ENCODE peak calls at places on chromosomes 13 and 19, in four cellular contexts. P is IMR-90, F is H9, T is H1. Z is an unnamed sample.

GRCh38 chr19:3176715-3177501 is 1.7 kb upstream of the S1PR4 start:
- DNase-seq in P (peak; percentile 67), T (no peak), F (peak; percentile 29), Z (peak; percentile 49)

GRCh38 chr13:41516166-41516565 is 58.8 kb downstream of the RGCC start:
- DNase-seq in T (no peak), P (no peak), F (no peak), Z (no peak)

GRCh38 chr13:33249894-33250293 is 35.7 kb downstream of the STARD13 start:
- DNase-seq in P (no peak), F (no peak), T (no peak), Z (no peak)

GRCh38 chr19:38263696-38264485 is 482 bp upstream of the SPINT2 start:
- DNase-seq in P (peak; percentile 45), T (no peak), F (peak; percentile 97), Z (peak; percentile 96)

GRCh38 chr13:71880753-71881541 is 13.9 kb upstream of the DACH1 start:
- DNase-seq in F (no peak), P (no peak), T (no peak), Z (peak; percentile 61)

GRCh38 chr13:100881291-100881864 is 206.8 kb upstream of the TMTC4 start:
- DNase-seq in F (no peak), T (no peak), P (no peak), Z (no peak)

GRCh38 chr19:4707956-4708650 is 15.5 kb downstream of the DPP9 start:
- DNase-seq in T (no peak), P (peak; percentile 53), F (no peak), Z (no peak)

GRCh38 chr13:52599853-52600603 is 42.2 kb upstream of the HNRNPA1L2 start:
- DNase-seq in F (peak; percentile 67), T (peak; percentile 75), P (peak; percentile 13), Z (peak; percentile 41)

GRCh38 chr19:1632462-1633268 is 19.8 kb downstream of the TCF3 start:
- DNase-seq in P (no peak), F (no peak), T (no peak), Z (no peak)

GRCh38 chr19:10018219-10018618 is 4.9 kb downstream of the RDH8 start:
- DNase-seq in F (no peak), T (no peak), P (peak; percentile 87), Z (no peak)

GRCh38 chr13:101416181-101417042 is at the start of gene NALCN:
- DNase-seq in P (no peak), F (peak; percentile 39), T (peak; percentile 68), Z (peak; percentile 18)

GRCh38 chr19:4388171-4389063 is 11.9 kb downstream of the SH3GL1 start:
- DNase-seq in F (no peak), T (no peak), P (no peak), Z (no peak)

GRCh38 chr13:51728972-51729371 is 75.0 kb downstream of the DHRS12 start:
- DNase-seq in T (no peak), P (peak; percentile 92), F (no peak), Z (no peak)

GRCh38 chr19:42253245-42254082 is 1.5 kb downstream of the ERF start:
- DNase-seq in T (peak; percentile 81), P (peak; percentile 26), F (peak; percentile 75), Z (peak; percentile 87)

GRCh38 chr13:97018029-97018819 is 23.9 kb upstream of the OXGR1 start:
- DNase-seq in P (peak; percentile 61), F (peak; percentile 51), T (peak; percentile 58), Z (peak; percentile 91)

GRCh38 chr19:40494191-40494838 is 27.5 kb downstream of the SPTBN4 start:
- DNase-seq in P (no peak), T (no peak), F (no peak), Z (no peak)

GRCh38 chr13:55001881-55002280 is 1973.3 kb downstream of the OLFM4 start:
- DNase-seq in F (no peak), P (no peak), T (no peak), Z (peak; percentile 51)

GRCh38 chr19:19202707-19203011 is 555 bp downstream of the NR2C2AP start:
- DNase-seq in P (no peak), T (no peak), F (no peak), Z (peak; percentile 34)

GRCh38 chr13:37775871-37776270 is 93.7 kb downstream of the TRPC4 start:
- DNase-seq in P (peak; percentile 60), F (no peak), T (no peak), Z (no peak)

GRCh38 chr19:39430675-39431593 is 4.8 kb downstream of the RPS16 start:
- DNase-seq in F (peak; percentile 84), P (peak; percentile 100), T (peak; percentile 60), Z (peak; percentile 81)

GRCh38 chr19:10819124-10820060 is 16.6 kb downstream of the TMED1 start:
- DNase-seq in T (no peak), F (no peak), P (no peak), Z (no peak)

GRCh38 chr19:29497686-29498436 is 27.9 kb upstream of the VSTM2B start:
- DNase-seq in T (no peak), F (no peak), P (no peak), Z (no peak)

GRCh38 chr13:20869540-20869939 is 33.0 kb downstream of the XPO4 start:
- DNase-seq in T (no peak), P (peak; percentile 11), F (no peak), Z (no peak)

GRCh38 chr13:28475916-28476725 is 18.8 kb downstream of the FLT1 start:
- DNase-seq in P (peak; percentile 97), T (no peak), F (no peak), Z (peak; percentile 52)

GRCh38 chr19:31629936-31630335 is 280.7 kb upstream of the TSHZ3 start:
- DNase-seq in T (no peak), P (no peak), F (no peak), Z (no peak)

GRCh38 chr19:14545716-14546082 is 16.3 kb downstream of the TECR start:
- DNase-seq in P (no peak), F (no peak), T (no peak), Z (no peak)

GRCh38 chr19:11451942-11452813 is 16.7 kb downstream of the PRKCSH start:
- DNase-seq in P (no peak), F (peak; percentile 30), T (no peak), Z (no peak)

GRCh38 chr13:48400820-48401219 is 12.1 kb downstream of the LPAR6 start:
- DNase-seq in T (no peak), F (no peak), P (peak; percentile 46), Z (no peak)
- H3K4me2 ChIP-seq in T (no peak overlapping the region), F (no peak overlapping the region), P (peak overlapping the region; percentile 25), Z (no peak overlapping the region)

GRCh38 chr19:53389591-53390377 is 5.2 kb upstream of the ZNF765 start:
- DNase-seq in P (no peak), T (peak; percentile 87), F (peak; percentile 93), Z (peak; percentile 35)

GRCh38 chr19:53394522-53394973 is 401 bp upstream of the ZNF765 start:
- DNase-seq in T (no peak), F (peak; percentile 83), P (peak; percentile 61), Z (peak; percentile 92)

GRCh38 chr19:53388168-53388567 is 6.8 kb upstream of the ZNF765 start:
- DNase-seq in P (peak; percentile 39), F (no peak), T (no peak), Z (no peak)

DNA sequence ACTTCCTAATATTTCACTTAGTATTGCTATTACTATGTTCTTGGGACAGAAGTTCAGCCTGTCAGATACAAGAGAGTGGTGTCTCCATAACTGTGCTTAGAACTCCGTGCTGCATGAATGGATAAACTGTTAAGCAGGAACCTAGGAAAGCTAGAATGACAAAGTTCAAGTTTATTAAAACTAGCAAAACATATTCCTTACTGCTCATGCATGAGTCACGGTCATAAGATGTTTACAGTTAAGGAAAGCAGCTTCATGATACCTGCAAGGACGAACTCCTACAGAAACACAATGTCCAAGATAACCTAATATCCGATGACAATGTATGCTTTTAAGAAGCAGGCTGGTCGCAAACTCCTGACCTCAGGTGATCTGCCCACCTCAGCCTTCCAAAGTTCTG is 6.0 kb upstream of the ZNF765 start:
- DNase-seq in T (no peak), F (no peak), P (peak; percentile 44), Z (no peak)
- H3K56ac ChIP-seq in T (no peak overlapping the region), F (no peak overlapping the region), P (no peak overlapping the region), Z (no peak overlapping the region)

DNA sequence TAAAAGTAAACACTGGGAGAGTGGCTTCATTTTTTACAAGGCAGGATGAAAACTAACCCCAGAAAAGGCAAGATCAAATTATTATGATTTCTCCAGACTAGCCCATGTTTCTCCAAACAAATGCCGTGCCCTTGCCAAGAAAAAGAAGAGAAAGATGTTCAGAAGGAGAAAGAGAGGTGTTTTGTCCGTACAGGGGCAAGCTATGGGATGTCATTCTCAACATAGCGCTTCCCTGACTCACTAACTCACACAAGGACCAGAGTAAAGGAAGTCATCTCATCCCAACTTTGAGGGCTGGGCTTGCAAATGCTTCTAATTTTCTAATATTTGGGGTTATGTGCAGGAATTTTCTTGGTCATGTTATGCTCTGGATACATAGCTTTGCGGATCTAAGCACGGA is 224.2 kb upstream of the MAB21L1 start:
- DNase-seq in F (no peak), P (peak; percentile 72), T (no peak), Z (no peak)
- H3K4me2 ChIP-seq in F (no peak overlapping the region), P (peak overlapping the region; percentile 62), T (no peak overlapping the region), Z (no peak overlapping the region)

GRCh38 chr13:112325142-112325808 is 50.9 kb upstream of the SPACA7 start:
- DNase-seq in P (no peak), T (no peak), F (no peak), Z (no peak)
- H3K56ac ChIP-seq in P (no peak overlapping the region), T (no peak overlapping the region), F (no peak overlapping the region), Z (no peak overlapping the region)

GRCh38 chr13:111210945-111211469 is 95.9 kb downstream of the ARHGEF7 start:
- DNase-seq in P (no peak), T (no peak), F (no peak), Z (peak; percentile 42)

GRCh38 chr13:111209613-111210012 is 94.5 kb downstream of the ARHGEF7 start:
- DNase-seq in P (no peak), F (no peak), T (no peak), Z (no peak)

GRCh38 chr13:111211789-111212516 is 96.8 kb downstream of the ARHGEF7 start:
- DNase-seq in F (peak; percentile 52), T (no peak), P (peak; percentile 33), Z (peak; percentile 96)

GRCh38 chr13:111210488-111210887 is 95.4 kb downstream of the ARHGEF7 start:
- DNase-seq in P (peak; percentile 91), T (no peak), F (peak; percentile 51), Z (peak; percentile 48)

GRCh38 chr13:111210082-111210481 is 95.0 kb downstream of the ARHGEF7 start:
- DNase-seq in F (no peak), P (no peak), T (no peak), Z (no peak)
- H3K4me2 ChIP-seq in F (no peak overlapping the region), P (peak overlapping the region; percentile 91), T (no peak overlapping the region), Z (no peak overlapping the region)

GRCh38 chr19:54392078-54392477 is 23.2 kb upstream of the TTYH1 start:
- DNase-seq in P (no peak), F (no peak), T (no peak), Z (no peak)

GRCh38 chr19:54389556-54389955 is 24.8 kb upstream of the LAIR1 start:
- DNase-seq in T (no peak), F (no peak), P (no peak), Z (no peak)

GRCh38 chr19:54390942-54391577 is 24.2 kb upstream of the TTYH1 start:
- DNase-seq in P (peak; percentile 60), F (peak; percentile 82), T (peak; percentile 77), Z (peak; percentile 80)

GRCh38 chr19:54393381-54393780 is 21.9 kb upstream of the TTYH1 start:
- DNase-seq in F (no peak), T (no peak), P (no peak), Z (peak; percentile 34)

GRCh38 chr19:54391589-54392061 is 23.6 kb upstream of the TTYH1 start:
- DNase-seq in T (peak; percentile 50), F (peak; percentile 52), P (no peak), Z (peak; percentile 76)
- H3K56ac ChIP-seq in T (no peak overlapping the region), F (no peak overlapping the region), P (no peak overlapping the region), Z (no peak overlapping the region)